ENCODE peak calls at places on chromosomes 6 and 20, in ten cellular contexts. Q is mesendoderm, H is left lung, Y is epithelial cell of esophagus, L is fibroblast of pulmonary artery, U is H1, M is OCI-LY7, K is fibroblast of the aortic adventitia, W is GM23248, T is PC-9. A is an unnamed sample.

GRCh38 chr6:167546611-167547327 is 221.9 kb downstream of the TTLL2 start:
- DNase-seq in Q (no peak), H (no peak), Y (no peak), L (no peak), U (no peak), M (no peak), K (no peak), W (no peak), T (no peak), A (no peak)

GRCh38 chr20:4150095-4150492 is 134.7 kb upstream of the RNF24 start:
- DNase-seq in Q (no peak), H (no peak), Y (peak), L (peak), U (no peak), M (no peak), K (peak), W (peak), T (no peak), A (peak)

GRCh38 chr20:46057856-46058655 is 29.0 kb downstream of the SLC12A5 start:
- DNase-seq in Q (peak), H (peak), Y (peak), L (peak), U (no peak), M (no peak), K (peak), W (peak), T (no peak), A (peak)

GRCh38 chr6:166046982-166047381 is 120.7 kb downstream of the TBXT start:
- DNase-seq in Q (no peak), H (no peak), Y (no peak), L (no peak), U (no peak), M (no peak), K (no peak), W (no peak), T (no peak), A (no peak)

GRCh38 chr20:23235173-23236027 is 115.2 kb upstream of the NXT1 start:
- DNase-seq in Q (peak), H (peak), Y (peak), L (peak), U (peak), M (peak), K (peak), W (peak), T (peak), A (no peak)

GRCh38 chr6:155267411-155267810 is 3.6 kb downstream of the CLDN20 start:
- DNase-seq in Q (peak), H (no peak), Y (peak), L (no peak), U (no peak), M (no peak), K (no peak), W (no peak), T (no peak), A (no peak)

GRCh38 chr20:18443841-18444240 is 23.0 kb downstream of the DZANK1 start:
- DNase-seq in Q (no peak), H (no peak), Y (peak), L (peak), U (no peak), M (no peak), K (peak), W (peak), T (no peak), A (no peak)

GRCh38 chr6:133432021-133432989 is 191.1 kb downstream of the EYA4 start:
- DNase-seq in Q (peak), H (no peak), Y (no peak), L (peak), U (no peak), M (no peak), K (no peak), W (no peak), T (no peak), A (no peak)

GRCh38 chr6:136846046-136846445 is 23.7 kb downstream of the PEX7 start:
- DNase-seq in Q (peak), H (no peak), Y (peak), L (peak), U (no peak), M (peak), K (peak), W (peak), T (peak), A (no peak)

GRCh38 chr20:44219791-44220190 is 9.2 kb upstream of the OSER1 start:
- DNase-seq in Q (peak), H (no peak), Y (no peak), L (no peak), U (no peak), M (no peak), K (no peak), W (no peak), T (no peak), A (no peak)

GRCh38 chr6:65745614-65746013 is 38.6 kb upstream of the EYS start:
- DNase-seq in Q (no peak), H (no peak), Y (no peak), L (no peak), U (no peak), M (no peak), K (no peak), W (no peak), T (no peak), A (no peak)

GRCh38 chr20:22411568-22412450 is 172.6 kb downstream of the FOXA2 start:
- DNase-seq in Q (peak), H (no peak), Y (peak), L (peak), U (no peak), M (no peak), K (peak), W (peak), T (peak), A (no peak)

GRCh38 chr20:33811763-33812672 is 870 bp downstream of the CHMP4B start:
- DNase-seq in Q (peak), H (peak), Y (peak), L (peak), U (peak), M (peak), K (peak), W (peak), T (peak), A (peak)

GRCh38 chr6:1181939-1182338 is 130.0 kb upstream of the FOXQ1 start:
- DNase-seq in Q (no peak), H (no peak), Y (peak), L (no peak), U (no peak), M (no peak), K (no peak), W (no peak), T (no peak), A (no peak)

GRCh38 chr20:40564997-40565680 is 123.9 kb downstream of the MAFB start:
- DNase-seq in Q (peak), H (no peak), Y (peak), L (peak), U (no peak), M (no peak), K (peak), W (peak), T (no peak), A (no peak)

GRCh38 chr6:134352786-134353480 is 35.0 kb upstream of the SGK1 start:
- DNase-seq in Q (peak), H (no peak), Y (peak), L (peak), U (no peak), M (no peak), K (peak), W (peak), T (no peak), A (no peak)

GRCh38 chr20:10679269-10679668 is 5.5 kb upstream of the JAG1 start:
- DNase-seq in Q (no peak), H (no peak), Y (peak), L (no peak), U (no peak), M (no peak), K (no peak), W (no peak), T (no peak), A (no peak)

GRCh38 chr6:106275692-106276091 is 49.9 kb downstream of the ATG5 start:
- DNase-seq in Q (no peak), H (no peak), Y (no peak), L (no peak), U (no peak), M (no peak), K (no peak), W (peak), T (no peak), A (no peak)

GRCh38 chr6:119350202-119351004 is 842 bp upstream of the MAN1A1 start:
- DNase-seq in Q (peak), H (no peak), Y (peak), L (peak), U (no peak), M (peak), K (peak), W (peak), T (peak), A (no peak)

GRCh38 chr6:157946865-157947532 is 34.7 kb upstream of the SYNJ2 start:
- DNase-seq in Q (peak), H (no peak), Y (no peak), L (peak), U (no peak), M (peak), K (peak), W (peak), T (no peak), A (no peak)

GRCh38 chr20:38143238-38143645 is 21.8 kb downstream of the TGM2 start:
- DNase-seq in Q (peak), H (peak), Y (peak), L (no peak), U (no peak), M (no peak), K (no peak), W (no peak), T (peak), A (no peak)

GRCh38 chr20:56249244-56249955 is 868 bp downstream of the MC3R start:
- DNase-seq in Q (peak), H (peak), Y (peak), L (peak), U (peak), M (peak), K (no peak), W (peak), T (peak), A (no peak)

GRCh38 chr20:2698186-2698817 is 5.7 kb downstream of the EBF4 start:
- DNase-seq in Q (no peak), H (no peak), Y (no peak), L (no peak), U (peak), M (no peak), K (no peak), W (no peak), T (no peak), A (peak)

GRCh38 chr6:107716688-107717089 is 107.4 kb downstream of the SCML4 start:
- DNase-seq in Q (peak), H (no peak), Y (peak), L (peak), U (no peak), M (peak), K (no peak), W (peak), T (peak), A (peak)

GRCh38 chr6:26232950-26233607 is 131.9 kb upstream of the BTN3A2 start:
- DNase-seq in Q (no peak), H (peak), Y (peak), L (peak), U (no peak), M (no peak), K (no peak), W (no peak), T (peak), A (no peak)

GRCh38 chr6:2432258-2432657 is 186.9 kb upstream of the GMDS start:
- DNase-seq in Q (no peak), H (no peak), Y (peak), L (peak), U (no peak), M (no peak), K (peak), W (peak), T (peak), A (no peak)

GRCh38 chr6:129946439-129947140 is 71.8 kb upstream of the L3MBTL3 start:
- DNase-seq in Q (peak), H (no peak), Y (no peak), L (no peak), U (no peak), M (no peak), K (no peak), W (no peak), T (no peak), A (no peak)

GRCh38 chr20:50601511-50602431 is 89.6 kb downstream of the RIPOR3 start:
- DNase-seq in Q (no peak), H (peak), Y (no peak), L (no peak), U (no peak), M (no peak), K (no peak), W (no peak), T (no peak), A (no peak)

GRCh38 chr6:12873706-12874105 is 157.1 kb downstream of the PHACTR1 start:
- DNase-seq in Q (no peak), H (no peak), Y (no peak), L (peak), U (no peak), M (no peak), K (no peak), W (peak), T (no peak), A (no peak)

GRCh38 chr6:166543603-166544293 is 42.7 kb downstream of the RAMACL start:
- DNase-seq in Q (peak), H (no peak), Y (no peak), L (no peak), U (no peak), M (no peak), K (no peak), W (no peak), T (no peak), A (no peak)

GRCh38 chr6:42010185-42010872 is 40.0 kb upstream of the TAF8 start:
- DNase-seq in Q (peak), H (no peak), Y (no peak), L (peak), U (no peak), M (peak), K (no peak), W (no peak), T (no peak), A (no peak)

GRCh38 chr6:37242429-37243052 is 15.0 kb upstream of the TBC1D22B start:
- DNase-seq in Q (peak), H (no peak), Y (peak), L (peak), U (no peak), M (no peak), K (peak), W (peak), T (peak), A (peak)

GRCh38 chr20:8646716-8647115 is 422.2 kb upstream of the PLCB4 start:
- DNase-seq in Q (peak), H (no peak), Y (no peak), L (peak), U (no peak), M (no peak), K (peak), W (peak), T (no peak), A (no peak)

DNA sequence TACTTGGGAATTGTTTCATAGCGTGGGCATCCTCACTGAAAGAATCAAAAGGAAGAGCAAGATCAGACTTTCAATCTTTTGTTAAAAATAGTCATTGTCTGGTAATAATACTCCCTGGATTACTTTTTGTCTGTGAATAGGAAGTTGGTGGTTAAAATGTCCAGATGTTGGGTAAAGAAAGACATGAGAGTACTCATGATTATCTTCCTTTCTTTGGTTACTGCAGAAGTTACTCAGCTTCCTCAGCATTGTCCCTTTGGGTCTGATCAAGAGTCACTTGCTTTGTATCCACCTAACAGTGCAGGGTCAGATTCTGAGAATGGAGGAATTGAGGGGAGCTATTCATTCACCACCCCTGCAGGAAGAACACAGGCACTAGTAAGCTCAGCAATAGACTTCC is 54.6 kb downstream of the RIN2 start:
- DNase-seq in Q (no peak), H (no peak), Y (no peak), L (no peak), U (no peak), M (no peak), K (no peak), W (peak), T (no peak), A (no peak)
- H3K4me3 ChIP-seq in Q (no peak), H (no peak), Y (no peak), L (no peak), U (no peak), M (no peak), K (no peak), W (no peak), T (no peak), A (no peak)

GRCh38 chr6:122997541-122998150 is 1.6 kb downstream of the CLVS2 start:
- DNase-seq in Q (peak), H (peak), Y (no peak), L (no peak), U (no peak), M (no peak), K (no peak), W (no peak), T (no peak), A (no peak)

GRCh38 chr6:122994256-122994655 is 1.8 kb upstream of the CLVS2 start:
- DNase-seq in Q (peak), H (no peak), Y (no peak), L (no peak), U (no peak), M (no peak), K (no peak), W (no peak), T (no peak), A (no peak)

GRCh38 chr6:122998403-122998965 is 2.4 kb downstream of the CLVS2 start:
- DNase-seq in Q (no peak), H (no peak), Y (no peak), L (no peak), U (no peak), M (no peak), K (no peak), W (no peak), T (no peak), A (no peak)

GRCh38 chr6:122995930-122996796 is at the start of gene CLVS2:
- DNase-seq in Q (peak), H (peak), Y (peak), L (peak), U (peak), M (no peak), K (peak), W (peak), T (no peak), A (no peak)

GRCh38 chr6:122996797-122997520 is 924 bp downstream of the CLVS2 start:
- DNase-seq in Q (no peak), H (no peak), Y (no peak), L (no peak), U (peak), M (no peak), K (no peak), W (no peak), T (no peak), A (no peak)
- H3K4me3 ChIP-seq in Q (peak), H (no peak), Y (no peak), L (no peak), U (peak), M (no peak), K (no peak), W (peak), T (no peak), A (no peak)

DNA sequence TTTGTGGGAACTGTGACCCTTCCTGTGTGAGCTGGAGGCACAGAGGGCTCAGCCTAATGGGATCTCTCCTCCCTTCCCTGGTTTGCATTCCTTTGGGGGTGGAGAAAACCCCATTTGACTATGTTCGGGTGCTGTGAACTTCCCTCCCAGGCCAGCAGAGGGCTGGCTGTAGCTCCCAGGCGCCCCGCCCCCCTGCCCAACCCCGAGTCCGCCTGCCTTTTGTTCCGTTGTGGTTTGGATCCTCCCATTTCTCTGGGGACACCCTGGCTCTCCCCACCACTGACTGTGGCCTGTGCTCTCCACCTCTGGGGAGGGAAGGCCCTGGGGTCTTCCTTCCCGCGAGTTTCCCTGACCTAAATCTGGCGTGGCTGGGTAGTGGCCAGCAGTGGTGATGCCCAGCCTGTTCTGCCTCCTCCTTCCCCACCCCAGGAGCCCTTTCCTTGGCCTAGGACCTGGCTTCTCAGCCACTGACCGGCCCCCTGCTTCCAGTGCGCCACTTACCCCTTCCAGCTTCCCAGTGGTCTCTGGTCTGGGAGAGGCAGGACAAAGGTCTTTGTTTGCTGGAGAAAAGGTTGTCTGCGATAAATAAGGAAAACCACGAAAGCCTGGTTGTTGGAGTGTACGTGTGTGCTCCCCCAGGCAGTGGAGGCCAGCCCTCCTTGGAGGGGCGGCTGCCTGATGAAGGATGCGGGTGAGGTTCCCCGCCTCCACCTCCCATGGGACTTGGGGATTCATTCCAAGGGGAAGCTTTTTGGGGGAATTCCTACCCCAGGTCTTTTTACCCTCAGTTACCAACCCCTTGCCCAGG is 5.0 kb downstream of the VEGFA start:
- DNase-seq in Q (peak), H (peak), Y (peak), L (peak), U (peak), M (peak), K (peak), W (peak), T (peak), A (peak)
- H3K4me3 ChIP-seq in Q (no peak), H (no peak), Y (peak), L (peak), U (no peak), M (no peak), K (peak), W (peak), T (peak), A (no peak)

GRCh38 chr6:139029470-139030210 is 1.1 kb downstream of the ABRACL start:
- DNase-seq in Q (peak), H (peak), Y (peak), L (peak), U (peak), M (peak), K (peak), W (peak), T (peak), A (peak)
- H3K4me3 ChIP-seq in Q (peak), H (peak), Y (peak), L (peak), U (peak), M (peak), K (peak), W (peak), T (peak), A (peak)

GRCh38 chr6:109695468-109695867 is 4.4 kb downstream of the FIG4 start:
- DNase-seq in Q (peak), H (no peak), Y (peak), L (peak), U (no peak), M (peak), K (no peak), W (no peak), T (no peak), A (no peak)

GRCh38 chr6:109696355-109696754 is 5.3 kb downstream of the FIG4 start:
- DNase-seq in Q (no peak), H (no peak), Y (no peak), L (no peak), U (no peak), M (no peak), K (no peak), W (no peak), T (no peak), A (no peak)

GRCh38 chr6:109690740-109691687 is at the start of the genes AK9 and FIG4:
- DNase-seq in Q (peak), H (peak), Y (peak), L (peak), U (peak), M (peak), K (peak), W (peak), T (peak), A (peak)

GRCh38 chr6:109690373-109690739 is 646 bp downstream of the AK9 start:
- DNase-seq in Q (peak), H (peak), Y (peak), L (no peak), U (peak), M (peak), K (no peak), W (peak), T (peak), A (peak)

GRCh38 chr6:109693128-109693527 is 2.0 kb downstream of the FIG4 start:
- DNase-seq in Q (no peak), H (no peak), Y (no peak), L (no peak), U (no peak), M (peak), K (no peak), W (no peak), T (no peak), A (no peak)
- H3K4me3 ChIP-seq in Q (no peak), H (no peak), Y (no peak), L (no peak), U (no peak), M (peak), K (no peak), W (no peak), T (no peak), A (no peak)

GRCh38 chr6:71419217-71419953 is 130.8 kb downstream of the OGFRL1 start:
- DNase-seq in Q (no peak), H (peak), Y (peak), L (peak), U (peak), M (no peak), K (peak), W (peak), T (peak), A (no peak)
- H3K4me3 ChIP-seq in Q (peak), H (peak), Y (peak), L (peak), U (peak), M (no peak), K (peak), W (peak), T (peak), A (peak)

GRCh38 chr6:45667265-45667664 is 289.5 kb upstream of the SUPT3H start:
- DNase-seq in Q (peak), H (no peak), Y (no peak), L (no peak), U (no peak), M (no peak), K (no peak), W (no peak), T (no peak), A (no peak)

GRCh38 chr6:45665859-45666258 is 288.1 kb upstream of the SUPT3H start:
- DNase-seq in Q (peak), H (no peak), Y (no peak), L (no peak), U (no peak), M (no peak), K (no peak), W (no peak), T (no peak), A (no peak)

GRCh38 chr6:45666844-45667243 is 289.1 kb upstream of the SUPT3H start:
- DNase-seq in Q (no peak), H (no peak), Y (no peak), L (no peak), U (no peak), M (no peak), K (no peak), W (no peak), T (no peak), A (no peak)

GRCh38 chr6:45661667-45662066 is 283.9 kb upstream of the SUPT3H start:
- DNase-seq in Q (no peak), H (no peak), Y (peak), L (peak), U (no peak), M (peak), K (peak), W (peak), T (no peak), A (no peak)

GRCh38 chr6:45663181-45664180 is 285.7 kb upstream of the SUPT3H start:
- DNase-seq in Q (peak), H (peak), Y (no peak), L (peak), U (peak), M (no peak), K (peak), W (peak), T (no peak), A (no peak)
- H3K4me3 ChIP-seq in Q (no peak), H (no peak), Y (no peak), L (no peak), U (peak), M (no peak), K (peak), W (peak), T (no peak), A (no peak)

A was measured in lower leg skin.